ENCODE peak calls at places on chromosomes 2 and 18, in seven cellular contexts. One of them, this sample, is unnamed.

GRCh38 chr18:8800876-8801262 is 95.5 kb downstream of the MTCL1 start:
- DNase-seq in endothelial cell of umbilical vein: no peak
- DNase-seq in A549: peak
- DNase-seq in effector memory CD8-positive, alpha-beta T cell: no peak
- DNase-seq in GM18507: no peak
- DNase-seq in stimulated activated CD8-positive, alpha-beta memory T cell treated with anti-CD3 and anti-CD28 coated beads, Interleukin-7, amount 100 ng/mL, for 24 hours: no peak
- DNase-seq in stimulated activated CD4-positive, alpha-beta T cell treated with anti-CD3 and anti-CD28 coated beads, Interleukin-15, amount 100 ng/mL, for 24 hours: no peak
- DNase-seq in this sample: no peak

GRCh38 chr2:121722479-121722878 is 14.2 kb downstream of the NIFK start:
- DNase-seq in stimulated activated CD8-positive, alpha-beta memory T cell treated with anti-CD3 and anti-CD28 coated beads, Interleukin-7, amount 100 ng/mL, for 24 hours: no peak
- DNase-seq in stimulated activated CD4-positive, alpha-beta T cell treated with anti-CD3 and anti-CD28 coated beads, Interleukin-15, amount 100 ng/mL, for 24 hours: peak
- DNase-seq in endothelial cell of umbilical vein: no peak
- DNase-seq in effector memory CD8-positive, alpha-beta T cell: no peak
- DNase-seq in GM18507: no peak
- DNase-seq in A549: peak
- DNase-seq in this sample: no peak

GRCh38 chr2:160229591-160229990 is 29.5 kb upstream of the ITGB6 start:
- DNase-seq in stimulated activated CD4-positive, alpha-beta T cell treated with anti-CD3 and anti-CD28 coated beads, Interleukin-15, amount 100 ng/mL, for 24 hours: no peak
- DNase-seq in A549: peak
- DNase-seq in stimulated activated CD8-positive, alpha-beta memory T cell treated with anti-CD3 and anti-CD28 coated beads, Interleukin-7, amount 100 ng/mL, for 24 hours: no peak
- DNase-seq in endothelial cell of umbilical vein: peak
- DNase-seq in effector memory CD8-positive, alpha-beta T cell: no peak
- DNase-seq in GM18507: no peak
- DNase-seq in this sample: no peak

GRCh38 chr2:237717366-237718276 is 81.0 kb upstream of the RBM44 start:
- DNase-seq in effector memory CD8-positive, alpha-beta T cell: no peak
- DNase-seq in stimulated activated CD4-positive, alpha-beta T cell treated with anti-CD3 and anti-CD28 coated beads, Interleukin-15, amount 100 ng/mL, for 24 hours: no peak
- DNase-seq in GM18507: no peak
- DNase-seq in A549: no peak
- DNase-seq in endothelial cell of umbilical vein: no peak
- DNase-seq in stimulated activated CD8-positive, alpha-beta memory T cell treated with anti-CD3 and anti-CD28 coated beads, Interleukin-7, amount 100 ng/mL, for 24 hours: no peak
- DNase-seq in this sample: no peak

GRCh38 chr2:121648611-121649401 is 456 bp downstream of the CLASP1 start:
- DNase-seq in A549: peak
- DNase-seq in stimulated activated CD4-positive, alpha-beta T cell treated with anti-CD3 and anti-CD28 coated beads, Interleukin-15, amount 100 ng/mL, for 24 hours: peak
- DNase-seq in stimulated activated CD8-positive, alpha-beta memory T cell treated with anti-CD3 and anti-CD28 coated beads, Interleukin-7, amount 100 ng/mL, for 24 hours: peak
- DNase-seq in effector memory CD8-positive, alpha-beta T cell: peak
- DNase-seq in GM18507: no peak
- DNase-seq in endothelial cell of umbilical vein: peak
- DNase-seq in this sample: peak

GRCh38 chr18:48725596-48725995 is 186.8 kb downstream of the CTIF start:
- DNase-seq in GM18507: no peak
- DNase-seq in effector memory CD8-positive, alpha-beta T cell: no peak
- DNase-seq in endothelial cell of umbilical vein: no peak
- DNase-seq in stimulated activated CD8-positive, alpha-beta memory T cell treated with anti-CD3 and anti-CD28 coated beads, Interleukin-7, amount 100 ng/mL, for 24 hours: no peak
- DNase-seq in stimulated activated CD4-positive, alpha-beta T cell treated with anti-CD3 and anti-CD28 coated beads, Interleukin-15, amount 100 ng/mL, for 24 hours: no peak
- DNase-seq in A549: no peak
- DNase-seq in this sample: no peak

GRCh38 chr2:152234277-152234676 is 58.7 kb upstream of the STAM2 start:
- DNase-seq in GM18507: no peak
- DNase-seq in stimulated activated CD8-positive, alpha-beta memory T cell treated with anti-CD3 and anti-CD28 coated beads, Interleukin-7, amount 100 ng/mL, for 24 hours: no peak
- DNase-seq in A549: no peak
- DNase-seq in stimulated activated CD4-positive, alpha-beta T cell treated with anti-CD3 and anti-CD28 coated beads, Interleukin-15, amount 100 ng/mL, for 24 hours: no peak
- DNase-seq in endothelial cell of umbilical vein: no peak
- DNase-seq in effector memory CD8-positive, alpha-beta T cell: no peak
- DNase-seq in this sample: no peak

GRCh38 chr18:25244170-25244569 is 107.8 kb downstream of the ZNF521 start:
- DNase-seq in effector memory CD8-positive, alpha-beta T cell: no peak
- DNase-seq in endothelial cell of umbilical vein: no peak
- DNase-seq in GM18507: no peak
- DNase-seq in stimulated activated CD8-positive, alpha-beta memory T cell treated with anti-CD3 and anti-CD28 coated beads, Interleukin-7, amount 100 ng/mL, for 24 hours: no peak
- DNase-seq in A549: no peak
- DNase-seq in stimulated activated CD4-positive, alpha-beta T cell treated with anti-CD3 and anti-CD28 coated beads, Interleukin-15, amount 100 ng/mL, for 24 hours: no peak
- DNase-seq in this sample: no peak

GRCh38 chr18:50659091-50660003 is 99.5 kb downstream of the MAPK4 start:
- DNase-seq in stimulated activated CD4-positive, alpha-beta T cell treated with anti-CD3 and anti-CD28 coated beads, Interleukin-15, amount 100 ng/mL, for 24 hours: no peak
- DNase-seq in stimulated activated CD8-positive, alpha-beta memory T cell treated with anti-CD3 and anti-CD28 coated beads, Interleukin-7, amount 100 ng/mL, for 24 hours: no peak
- DNase-seq in GM18507: no peak
- DNase-seq in endothelial cell of umbilical vein: no peak
- DNase-seq in effector memory CD8-positive, alpha-beta T cell: no peak
- DNase-seq in A549: peak
- DNase-seq in this sample: no peak

GRCh38 chr18:74370163-74370562 is 54.5 kb downstream of the C18orf63 start:
- DNase-seq in A549: no peak
- DNase-seq in endothelial cell of umbilical vein: no peak
- DNase-seq in GM18507: no peak
- DNase-seq in stimulated activated CD4-positive, alpha-beta T cell treated with anti-CD3 and anti-CD28 coated beads, Interleukin-15, amount 100 ng/mL, for 24 hours: no peak
- DNase-seq in effector memory CD8-positive, alpha-beta T cell: no peak
- DNase-seq in stimulated activated CD8-positive, alpha-beta memory T cell treated with anti-CD3 and anti-CD28 coated beads, Interleukin-7, amount 100 ng/mL, for 24 hours: no peak
- DNase-seq in this sample: no peak

GRCh38 chr2:173185437-173185836 is 109.8 kb downstream of the MAP3K20 start:
- DNase-seq in GM18507: no peak
- DNase-seq in stimulated activated CD4-positive, alpha-beta T cell treated with anti-CD3 and anti-CD28 coated beads, Interleukin-15, amount 100 ng/mL, for 24 hours: no peak
- DNase-seq in endothelial cell of umbilical vein: no peak
- DNase-seq in effector memory CD8-positive, alpha-beta T cell: no peak
- DNase-seq in A549: no peak
- DNase-seq in stimulated activated CD8-positive, alpha-beta memory T cell treated with anti-CD3 and anti-CD28 coated beads, Interleukin-7, amount 100 ng/mL, for 24 hours: no peak
- DNase-seq in this sample: no peak

GRCh38 chr18:48521723-48522122 is 17.1 kb upstream of the CTIF start:
- DNase-seq in A549: no peak
- DNase-seq in effector memory CD8-positive, alpha-beta T cell: no peak
- DNase-seq in stimulated activated CD8-positive, alpha-beta memory T cell treated with anti-CD3 and anti-CD28 coated beads, Interleukin-7, amount 100 ng/mL, for 24 hours: no peak
- DNase-seq in GM18507: no peak
- DNase-seq in stimulated activated CD4-positive, alpha-beta T cell treated with anti-CD3 and anti-CD28 coated beads, Interleukin-15, amount 100 ng/mL, for 24 hours: no peak
- DNase-seq in endothelial cell of umbilical vein: no peak
- DNase-seq in this sample: no peak

GRCh38 chr2:26243643-26244478 is 571 bp downstream of the HADHA start:
- DNase-seq in endothelial cell of umbilical vein: peak
- DNase-seq in stimulated activated CD8-positive, alpha-beta memory T cell treated with anti-CD3 and anti-CD28 coated beads, Interleukin-7, amount 100 ng/mL, for 24 hours: no peak
- DNase-seq in stimulated activated CD4-positive, alpha-beta T cell treated with anti-CD3 and anti-CD28 coated beads, Interleukin-15, amount 100 ng/mL, for 24 hours: no peak
- DNase-seq in A549: peak
- DNase-seq in effector memory CD8-positive, alpha-beta T cell: no peak
- DNase-seq in GM18507: no peak
- DNase-seq in this sample: no peak

GRCh38 chr2:235614900-235615712 is 121.3 kb downstream of the AGAP1 start:
- DNase-seq in A549: no peak
- DNase-seq in stimulated activated CD4-positive, alpha-beta T cell treated with anti-CD3 and anti-CD28 coated beads, Interleukin-15, amount 100 ng/mL, for 24 hours: no peak
- DNase-seq in endothelial cell of umbilical vein: peak
- DNase-seq in GM18507: no peak
- DNase-seq in stimulated activated CD8-positive, alpha-beta memory T cell treated with anti-CD3 and anti-CD28 coated beads, Interleukin-7, amount 100 ng/mL, for 24 hours: no peak
- DNase-seq in effector memory CD8-positive, alpha-beta T cell: no peak
- DNase-seq in this sample: no peak

GRCh38 chr18:24601624-24602023 is 141.2 kb downstream of the HRH4 start:
- DNase-seq in stimulated activated CD4-positive, alpha-beta T cell treated with anti-CD3 and anti-CD28 coated beads, Interleukin-15, amount 100 ng/mL, for 24 hours: no peak
- DNase-seq in effector memory CD8-positive, alpha-beta T cell: no peak
- DNase-seq in stimulated activated CD8-positive, alpha-beta memory T cell treated with anti-CD3 and anti-CD28 coated beads, Interleukin-7, amount 100 ng/mL, for 24 hours: no peak
- DNase-seq in A549: no peak
- DNase-seq in endothelial cell of umbilical vein: no peak
- DNase-seq in GM18507: no peak
- DNase-seq in this sample: no peak

GRCh38 chr18:48408111-48408726 is 964 bp downstream of the ZBTB7C start:
- DNase-seq in GM18507: no peak
- DNase-seq in endothelial cell of umbilical vein: peak
- DNase-seq in A549: no peak
- DNase-seq in stimulated activated CD4-positive, alpha-beta T cell treated with anti-CD3 and anti-CD28 coated beads, Interleukin-15, amount 100 ng/mL, for 24 hours: peak
- DNase-seq in effector memory CD8-positive, alpha-beta T cell: no peak
- DNase-seq in stimulated activated CD8-positive, alpha-beta memory T cell treated with anti-CD3 and anti-CD28 coated beads, Interleukin-7, amount 100 ng/mL, for 24 hours: no peak
- DNase-seq in this sample: no peak

GRCh38 chr2:189854152-189854551 is 69.9 kb downstream of the PMS1 start:
- DNase-seq in endothelial cell of umbilical vein: no peak
- DNase-seq in GM18507: no peak
- DNase-seq in stimulated activated CD4-positive, alpha-beta T cell treated with anti-CD3 and anti-CD28 coated beads, Interleukin-15, amount 100 ng/mL, for 24 hours: no peak
- DNase-seq in stimulated activated CD8-positive, alpha-beta memory T cell treated with anti-CD3 and anti-CD28 coated beads, Interleukin-7, amount 100 ng/mL, for 24 hours: no peak
- DNase-seq in effector memory CD8-positive, alpha-beta T cell: no peak
- DNase-seq in A549: no peak
- DNase-seq in this sample: no peak

GRCh38 chr2:213043566-213043965 is 107.8 kb downstream of the IKZF2 start:
- DNase-seq in GM18507: no peak
- DNase-seq in stimulated activated CD4-positive, alpha-beta T cell treated with anti-CD3 and anti-CD28 coated beads, Interleukin-15, amount 100 ng/mL, for 24 hours: no peak
- DNase-seq in A549: no peak
- DNase-seq in endothelial cell of umbilical vein: no peak
- DNase-seq in effector memory CD8-positive, alpha-beta T cell: no peak
- DNase-seq in stimulated activated CD8-positive, alpha-beta memory T cell treated with anti-CD3 and anti-CD28 coated beads, Interleukin-7, amount 100 ng/mL, for 24 hours: no peak
- DNase-seq in this sample: no peak

GRCh38 chr18:74596959-74597661 is 560 bp upstream of the ZNF407 start:
- DNase-seq in endothelial cell of umbilical vein: peak
- DNase-seq in effector memory CD8-positive, alpha-beta T cell: peak
- DNase-seq in stimulated activated CD4-positive, alpha-beta T cell treated with anti-CD3 and anti-CD28 coated beads, Interleukin-15, amount 100 ng/mL, for 24 hours: peak
- DNase-seq in A549: peak
- DNase-seq in GM18507: peak
- DNase-seq in stimulated activated CD8-positive, alpha-beta memory T cell treated with anti-CD3 and anti-CD28 coated beads, Interleukin-7, amount 100 ng/mL, for 24 hours: peak
- DNase-seq in this sample: peak

GRCh38 chr2:130183500-130184373 is 1.7 kb downstream of the MZT2B start:
- DNase-seq in stimulated activated CD4-positive, alpha-beta T cell treated with anti-CD3 and anti-CD28 coated beads, Interleukin-15, amount 100 ng/mL, for 24 hours: no peak
- DNase-seq in A549: no peak
- DNase-seq in GM18507: no peak
- DNase-seq in endothelial cell of umbilical vein: peak
- DNase-seq in stimulated activated CD8-positive, alpha-beta memory T cell treated with anti-CD3 and anti-CD28 coated beads, Interleukin-7, amount 100 ng/mL, for 24 hours: no peak
- DNase-seq in effector memory CD8-positive, alpha-beta T cell: no peak
- DNase-seq in this sample: no peak

GRCh38 chr2:221527759-221528444 is 44.2 kb downstream of the EPHA4 start:
- DNase-seq in A549: no peak
- DNase-seq in endothelial cell of umbilical vein: peak
- DNase-seq in stimulated activated CD4-positive, alpha-beta T cell treated with anti-CD3 and anti-CD28 coated beads, Interleukin-15, amount 100 ng/mL, for 24 hours: no peak
- DNase-seq in GM18507: no peak
- DNase-seq in effector memory CD8-positive, alpha-beta T cell: no peak
- DNase-seq in stimulated activated CD8-positive, alpha-beta memory T cell treated with anti-CD3 and anti-CD28 coated beads, Interleukin-7, amount 100 ng/mL, for 24 hours: no peak
- DNase-seq in this sample: no peak

GRCh38 chr18:25736516-25736915 is 353.9 kb downstream of the SS18 start:
- DNase-seq in endothelial cell of umbilical vein: no peak
- DNase-seq in stimulated activated CD4-positive, alpha-beta T cell treated with anti-CD3 and anti-CD28 coated beads, Interleukin-15, amount 100 ng/mL, for 24 hours: no peak
- DNase-seq in stimulated activated CD8-positive, alpha-beta memory T cell treated with anti-CD3 and anti-CD28 coated beads, Interleukin-7, amount 100 ng/mL, for 24 hours: no peak
- DNase-seq in GM18507: no peak
- DNase-seq in effector memory CD8-positive, alpha-beta T cell: no peak
- DNase-seq in A549: no peak
- DNase-seq in this sample: no peak

GRCh38 chr2:216139884-216140283 is 30.7 kb downstream of the XRCC5 start:
- DNase-seq in GM18507: no peak
- DNase-seq in effector memory CD8-positive, alpha-beta T cell: peak
- DNase-seq in stimulated activated CD4-positive, alpha-beta T cell treated with anti-CD3 and anti-CD28 coated beads, Interleukin-15, amount 100 ng/mL, for 24 hours: peak
- DNase-seq in stimulated activated CD8-positive, alpha-beta memory T cell treated with anti-CD3 and anti-CD28 coated beads, Interleukin-7, amount 100 ng/mL, for 24 hours: no peak
- DNase-seq in A549: peak
- DNase-seq in endothelial cell of umbilical vein: no peak
- DNase-seq in this sample: no peak

GRCh38 chr2:3429068-3429610 is 49.6 kb downstream of the TRAPPC12 start:
- DNase-seq in effector memory CD8-positive, alpha-beta T cell: no peak
- DNase-seq in endothelial cell of umbilical vein: no peak
- DNase-seq in A549: no peak
- DNase-seq in GM18507: no peak
- DNase-seq in stimulated activated CD4-positive, alpha-beta T cell treated with anti-CD3 and anti-CD28 coated beads, Interleukin-15, amount 100 ng/mL, for 24 hours: no peak
- DNase-seq in stimulated activated CD8-positive, alpha-beta memory T cell treated with anti-CD3 and anti-CD28 coated beads, Interleukin-7, amount 100 ng/mL, for 24 hours: no peak
- DNase-seq in this sample: no peak

This sample was measured in progenitor cell of endocrine pancreas.